ENCODE peak calls at places on chromosomes 16 and 17, in four cellular contexts. C is GM23338, Y is HepG2, E is HCT116. X is an unnamed sample.

GRCh38 chr17:1693339-1693738 is 8.7 kb upstream of the PRPF8 start:
- DNase-seq in C (no peak), Y (no peak), E (no peak), X (no peak)

GRCh38 chr16:50534958-50535357 is 13.2 kb upstream of the NKD1 start:
- DNase-seq in C (no peak), Y (no peak), E (no peak), X (no peak)

GRCh38 chr16:19177111-19177747 is 9.2 kb downstream of the SYT17 start:
- DNase-seq in C (peak), Y (peak), E (no peak), X (no peak)

GRCh38 chr16:69371564-69371963 is 14.2 kb downstream of the TERF2 start:
- DNase-seq in C (no peak), Y (no peak), E (no peak), X (no peak)

GRCh38 chr17:692116-692515 is 22.5 kb downstream of the VPS53 start:
- DNase-seq in C (no peak), Y (no peak), E (no peak), X (no peak)

GRCh38 chr16:84851192-84852127 is 31.7 kb downstream of the CRISPLD2 start:
- DNase-seq in C (no peak), Y (peak), E (no peak), X (no peak)

GRCh38 chr16:64736887-64737286 is 385.0 kb downstream of the CDH11 start:
- DNase-seq in C (no peak), Y (no peak), E (no peak), X (no peak)

GRCh38 chr16:23365602-23366240 is 63.6 kb downstream of the SCNN1B start:
- DNase-seq in C (peak), Y (no peak), E (no peak), X (no peak)

GRCh38 chr16:86345521-86345920 is 164.8 kb upstream of the FOXF1 start:
- DNase-seq in C (no peak), Y (no peak), E (no peak), X (no peak)

DNA sequence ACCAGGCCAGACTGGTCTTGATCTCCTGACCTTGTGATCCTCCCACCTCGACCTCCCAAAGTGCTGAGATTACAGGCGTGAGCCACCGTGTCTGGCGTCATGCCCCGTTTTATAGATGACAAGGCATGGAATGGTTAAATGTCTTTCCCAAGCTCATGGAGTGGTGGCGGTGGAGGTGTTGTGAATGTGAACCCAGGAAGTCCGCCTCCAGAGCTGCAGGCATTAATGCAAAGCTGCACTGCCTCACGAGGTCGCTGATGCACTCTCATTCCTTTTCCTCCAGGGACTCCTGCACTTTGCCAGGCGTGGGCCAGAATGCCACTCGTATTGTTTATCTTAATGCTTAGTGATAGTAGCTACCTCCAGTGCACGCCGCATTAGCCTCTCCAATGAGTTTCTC is 149.6 kb downstream of the WWOX start:
- DNase-seq in C (peak), Y (peak), E (no peak), X (no peak)
- TF ChIP-seq EZH2 in C (no peak), Y (no peak), E (no peak), X (no peak)

GRCh38 chr16:74296465-74297295 is at the start of gene PSMD7:
- DNase-seq in C (peak), Y (peak), E (peak), X (peak)
- TF ChIP-seq POLR2AphosphoS5 in C (peak), Y (peak), E (peak), X (peak)

GRCh38 chr17:38672788-38673713 is 1.7 kb downstream of the EPOP start:
- DNase-seq in C (peak), Y (no peak), E (no peak), X (no peak)

GRCh38 chr17:38674013-38674748 is 576 bp downstream of the EPOP start:
- DNase-seq in C (peak), Y (no peak), E (no peak), X (no peak)

GRCh38 chr17:38674749-38675615 is at the start of gene EPOP:
- DNase-seq in C (peak), Y (peak), E (peak), X (no peak)

GRCh38 chr17:38671939-38672720 is 2.6 kb downstream of the EPOP start:
- DNase-seq in C (peak), Y (no peak), E (no peak), X (no peak)

GRCh38 chr17:38673714-38674012 is 1.1 kb downstream of the EPOP start:
- DNase-seq in C (peak), Y (no peak), E (no peak), X (no peak)
- TF ChIP-seq EZH2 in C (peak), Y (no peak), E (no peak), X (no peak)

GRCh38 chr17:29160253-29160652 is 19.9 kb downstream of the MYO18A start:
- DNase-seq in C (no peak), Y (no peak), E (no peak), X (no peak)
- TF ChIP-seq POLR2AphosphoS5 in C (no peak), Y (no peak), E (no peak), X (no peak)

GRCh38 chr17:6893382-6894205 is 62.1 kb upstream of the TEKT1 start:
- DNase-seq in C (peak), Y (no peak), E (no peak), X (no peak)
- TF ChIP-seq EZH2 in C (no peak), Y (no peak), E (no peak), X (no peak)

GRCh38 chr17:48819466-48819865 is 2.4 kb upstream of the TTLL6 start:
- DNase-seq in C (no peak), Y (no peak), E (no peak), X (no peak)
- TF ChIP-seq POLR2AphosphoS5 in C (no peak), Y (no peak), E (no peak), X (no peak)

X was measured in SK-N-MC.